ENCODE peak calls at places on chromosomes 1 and 21, in four cellular contexts. D, A, Q and O are unnamed samples. For H3K9me3, the result is how much of the 10 kb centered on the place peaks cover.

GRCh38 chr1:50423670-50424000 is 392 bp upstream of the DMRTA2 start:
- DNase-seq in D (no peak), A (no peak), Q (peak), O (peak)

GRCh38 chr1:179080866-179081695 is 789 bp upstream of the TOR3A start:
- DNase-seq in D (no peak), A (no peak), Q (peak), O (no peak)

GRCh38 chr1:94727846-94728715 is 92.1 kb upstream of the SLC44A3 start:
- DNase-seq in D (peak), A (peak), Q (peak), O (peak)

GRCh38 chr1:21869620-21870121 is 57.6 kb downstream of the LDLRAD2 start:
- DNase-seq in D (peak), A (peak), Q (peak), O (peak)

GRCh38 chr1:209404577-209404976 is 178.9 kb upstream of the CAMK1G start:
- DNase-seq in D (peak), A (no peak), Q (no peak), O (peak)

GRCh38 chr1:109718495-109718894 is 6.4 kb downstream of the GSTM5 start:
- DNase-seq in D (peak), A (no peak), Q (peak), O (peak)

GRCh38 chr1:226711976-226712778 is 26.9 kb downstream of the ITPKB start:
- DNase-seq in D (no peak), A (no peak), Q (no peak), O (no peak)

GRCh38 chr1:202207292-202207691 is 13.7 kb downstream of the LGR6 start:
- DNase-seq in D (peak), A (peak), Q (peak), O (peak)

GRCh38 chr1:8671313-8671917 is 146.0 kb downstream of the RERE start:
- DNase-seq in D (peak), A (peak), Q (peak), O (no peak)

GRCh38 chr1:47898156-47898825 is 98.9 kb downstream of the TRABD2B start:
- DNase-seq in D (no peak), A (no peak), Q (no peak), O (no peak)

DNA sequence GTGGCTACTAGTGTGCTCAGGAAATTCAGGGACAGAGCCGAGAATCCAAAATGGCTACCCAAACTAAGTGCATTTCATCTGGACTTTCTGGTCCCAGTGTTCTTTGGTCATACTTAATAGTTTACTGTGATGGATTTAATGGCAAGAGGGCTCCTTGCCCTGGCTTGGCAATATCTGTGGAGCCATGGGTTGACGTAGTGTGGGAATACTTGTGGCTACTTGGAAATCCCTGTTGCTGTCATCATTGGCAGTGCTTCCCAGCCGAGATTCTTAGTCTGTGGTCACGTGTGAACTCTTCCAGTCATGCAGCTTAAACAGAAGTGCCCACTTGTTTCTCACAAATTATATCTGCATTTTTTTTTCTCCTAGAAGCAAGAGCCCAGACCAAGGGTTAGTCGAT is 198.9 kb downstream of the HS2ST1 start:
- DNase-seq in D (peak), A (no peak), Q (peak), O (no peak)
- H2AFZ ChIP-seq in D (no peak), A (no peak), Q (no peak), O (no peak)

GRCh38 chr1:2858676-2859075 is 57.2 kb upstream of the TTC34 start:
- DNase-seq in D (no peak), A (no peak), Q (no peak), O (no peak)
- H3K9me3 ChIP-seq in D (under half), A (under half), Q (under half), O (half or more)

GRCh38 chr21:34923626-34924025 is 125.5 kb downstream of the RUNX1 start:
- DNase-seq in D (no peak), A (no peak), Q (no peak), O (no peak)
- H2AFZ ChIP-seq in D (no peak), A (no peak), Q (no peak), O (no peak)

GRCh38 chr21:39537571-39537970 is 75.2 kb upstream of the B3GALT5 start:
- DNase-seq in D (no peak), A (no peak), Q (no peak), O (no peak)

GRCh38 chr21:39536835-39537234 is 75.9 kb upstream of the B3GALT5 start:
- DNase-seq in D (no peak), A (no peak), Q (no peak), O (no peak)

GRCh38 chr21:39546522-39546921 is 66.2 kb upstream of the B3GALT5 start:
- DNase-seq in D (no peak), A (no peak), Q (no peak), O (no peak)

GRCh38 chr21:39538453-39539042 is 74.2 kb upstream of the B3GALT5 start:
- DNase-seq in D (no peak), A (no peak), Q (no peak), O (no peak)

DNA sequence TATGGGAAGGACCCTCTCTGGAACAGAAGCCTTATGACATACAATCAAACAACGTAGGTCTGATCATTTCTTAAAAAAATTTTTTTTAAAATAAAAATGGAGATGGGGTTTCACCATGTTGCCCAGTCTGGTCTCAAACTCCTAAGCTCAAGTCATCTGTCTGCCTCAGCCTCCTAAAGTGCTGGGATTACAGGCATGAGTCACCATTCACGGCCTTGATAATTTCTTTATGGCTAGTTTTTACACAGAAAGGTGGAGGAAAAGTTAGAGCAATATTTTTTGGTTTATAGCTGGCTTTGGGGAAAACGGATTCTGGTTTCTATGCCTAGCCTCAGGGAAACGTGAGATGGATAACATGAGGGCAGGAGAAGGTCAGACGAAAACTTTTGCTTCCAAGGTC is 70.0 kb upstream of the B3GALT5 start:
- DNase-seq in D (no peak), A (no peak), Q (no peak), O (no peak)
- H3K9me3 ChIP-seq in D (under half), A (under half), Q (under half), O (under half)

GRCh38 chr1:82225407-82226197 is 424.9 kb downstream of the ADGRL2 start:
- DNase-seq in D (peak), A (no peak), Q (peak), O (peak)
- H2AFZ ChIP-seq in D (no peak), A (no peak), Q (no peak), O (peak)

GRCh38 chr1:66383168-66383567 is 150.8 kb upstream of the SGIP1 start:
- DNase-seq in D (peak), A (no peak), Q (no peak), O (no peak)

GRCh38 chr1:66386712-66387111 is 147.2 kb upstream of the SGIP1 start:
- DNase-seq in D (no peak), A (no peak), Q (no peak), O (no peak)

GRCh38 chr1:66383602-66384001 is 150.4 kb upstream of the SGIP1 start:
- DNase-seq in D (no peak), A (no peak), Q (no peak), O (no peak)

GRCh38 chr1:66381626-66382275 is 152.2 kb upstream of the SGIP1 start:
- DNase-seq in D (no peak), A (no peak), Q (no peak), O (no peak)

DNA sequence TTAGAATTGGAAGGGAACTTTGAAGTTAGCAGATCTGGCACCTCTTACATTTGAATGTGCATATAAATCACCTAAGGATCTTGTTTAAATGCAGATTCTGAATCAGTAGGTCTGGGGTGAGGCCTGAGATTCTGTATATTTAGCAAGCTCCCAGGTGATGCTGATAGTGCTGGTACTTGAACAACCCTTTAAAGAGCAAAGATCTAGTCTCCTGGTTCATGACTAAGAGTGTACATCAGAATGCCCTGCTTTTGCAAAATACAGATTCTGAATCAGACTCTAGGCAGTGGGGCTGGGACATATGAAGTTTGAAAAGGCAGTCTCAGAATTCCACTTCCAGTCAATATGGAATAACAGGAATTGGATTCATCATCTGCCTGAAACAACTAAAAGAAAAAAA is 149.7 kb upstream of the SGIP1 start:
- DNase-seq in D (no peak), A (no peak), Q (peak), O (no peak)
- H3K9me3 ChIP-seq in D (under half), A (under half), Q (under half), O (under half)

DNA sequence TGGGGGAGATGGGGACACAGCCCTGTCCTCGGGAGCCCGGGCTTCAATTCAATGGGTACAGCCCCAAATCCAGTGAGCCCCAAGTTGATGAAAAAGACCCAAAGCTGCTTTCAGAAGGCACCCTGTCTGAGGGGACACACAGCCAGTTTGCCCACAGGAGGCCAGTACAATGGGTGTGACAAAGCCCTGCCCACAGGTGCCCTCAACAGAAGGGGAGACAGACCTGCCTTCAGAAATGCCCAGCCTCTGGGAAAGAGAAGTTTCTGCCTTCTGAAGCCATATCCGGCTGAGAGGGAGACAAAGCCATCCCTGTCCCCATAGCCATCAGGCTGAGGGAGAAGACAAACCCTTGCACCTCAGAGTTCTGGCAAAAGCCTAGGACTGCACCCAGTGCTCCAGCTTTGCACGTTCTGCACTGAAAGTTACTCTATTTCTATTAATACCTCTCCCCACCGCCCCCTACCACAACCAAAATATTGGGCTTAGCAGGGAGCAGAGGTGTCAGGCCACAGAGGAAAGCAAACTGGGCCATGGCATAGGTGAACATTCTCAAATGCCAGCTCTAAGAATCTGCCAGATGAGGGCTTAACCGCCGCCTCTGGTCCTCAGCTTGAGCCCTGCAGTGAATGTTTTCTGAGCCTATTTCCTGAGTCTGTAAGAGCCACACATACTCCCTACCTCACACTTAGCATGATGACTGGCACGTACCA is 18.0 kb upstream of the PTAFR start:
- DNase-seq in D (no peak), A (no peak), Q (no peak), O (no peak)
- H2AFZ ChIP-seq in D (no peak), A (no peak), Q (no peak), O (peak)

GRCh38 chr1:59413327-59413720 is 116.4 kb downstream of the FGGY start:
- DNase-seq in D (no peak), A (no peak), Q (peak), O (peak)
- H3K9me3 ChIP-seq in D (under half), A (under half), Q (under half), O (under half)

DNA sequence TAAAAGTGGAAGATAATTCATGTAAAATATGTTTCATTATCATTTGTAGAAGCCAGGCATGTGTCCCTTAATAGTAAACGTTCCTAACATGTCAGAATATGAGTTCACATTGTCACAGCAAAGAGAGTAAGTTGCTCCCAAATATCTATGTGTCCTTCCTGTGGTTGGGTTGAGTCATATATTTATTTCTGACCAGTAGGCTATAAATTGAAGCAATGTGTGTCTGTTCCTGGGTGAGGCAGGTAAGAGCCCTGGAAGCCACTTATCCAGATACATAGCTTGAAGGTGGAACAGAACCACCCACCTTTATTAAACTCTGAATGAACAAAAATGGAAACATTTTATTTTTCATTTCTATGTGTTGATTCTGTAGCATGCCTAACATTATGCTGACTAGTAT is 2251.6 kb downstream of the NCAM2 start:
- DNase-seq in D (no peak), A (no peak), Q (no peak), O (no peak)
- H2AFZ ChIP-seq in D (no peak), A (no peak), Q (no peak), O (no peak)